ENCODE peak calls at places on chromosomes 16 and 17, in nine cellular contexts. X is nephron progenitor cell, G is colonic mucosa, V is lung, F is SK-N-SH, J is GM06990, Q is GM10248, L is left ventricle myocardium inferior, R is left lung. B is an unnamed sample.

GRCh38 chr16:90035902-90036301 is 16.6 kb upstream of the DBNDD1 start:
- DNase-seq in Q (no peak), L (no peak), F (no peak), G (no peak), X (no peak), R (no peak), V (no peak), J (no peak), B (no peak)

GRCh38 chr16:17151335-17151734 is 319.4 kb downstream of the XYLT1 start:
- DNase-seq in L (no peak), Q (no peak), G (no peak), F (no peak), R (no peak), J (no peak), X (no peak), V (no peak), B (no peak)

GRCh38 chr16:29708917-29709600 is 30.1 kb downstream of the QPRT start:
- DNase-seq in Q (no peak), F (no peak), J (no peak), L (no peak), V (no peak), R (no peak), G (no peak), X (no peak), B (peak)

GRCh38 chr16:28313587-28313986 is 21.3 kb downstream of the SBK1 start:
- DNase-seq in G (no peak), F (no peak), X (no peak), R (no peak), V (no peak), J (no peak), Q (no peak), L (no peak), B (no peak)

GRCh38 chr16:23248261-23249194 is 53.6 kb upstream of the SCNN1B start:
- DNase-seq in L (no peak), F (no peak), Q (no peak), J (no peak), G (no peak), X (no peak), V (no peak), R (no peak), B (no peak)

GRCh38 chr16:12095275-12096161 is 119.0 kb downstream of the SNX29 start:
- DNase-seq in J (peak), X (peak), G (peak), V (peak), R (peak), F (peak), L (peak), Q (peak), B (peak)

GRCh38 chr17:79074650-79075432 is at the start of gene ENGASE:
- DNase-seq in Q (peak), F (peak), X (peak), J (peak), R (peak), G (peak), V (peak), L (peak), B (peak)

GRCh38 chr16:85209526-85210121 is 97.4 kb upstream of the CIBAR2 start:
- DNase-seq in L (peak), J (no peak), Q (no peak), X (no peak), G (no peak), F (no peak), V (no peak), R (no peak), B (no peak)

GRCh38 chr16:19860146-19861030 is 24.3 kb downstream of the GPRC5B start:
- DNase-seq in Q (no peak), V (no peak), X (no peak), R (no peak), L (no peak), J (no peak), F (no peak), G (no peak), B (peak)

GRCh38 chr16:82082543-82083244 is 47.6 kb downstream of the HSD17B2 start:
- DNase-seq in J (peak), R (no peak), Q (peak), F (no peak), V (no peak), X (no peak), G (no peak), L (no peak), B (no peak)

GRCh38 chr17:7478276-7479138 is 924 bp downstream of the ZBTB4 start:
- DNase-seq in J (peak), Q (peak), R (peak), L (peak), X (peak), V (peak), F (peak), G (peak), B (peak)

GRCh38 chr17:50210249-50211225 is 9.1 kb upstream of the COL1A1 start:
- DNase-seq in Q (no peak), V (no peak), L (peak), J (no peak), F (peak), X (peak), G (peak), R (peak), B (peak)

GRCh38 chr17:79651751-79652150 is 40.9 kb upstream of the RBFOX3 start:
- DNase-seq in J (no peak), F (peak), L (no peak), Q (no peak), V (no peak), X (no peak), G (peak), R (no peak), B (no peak)

GRCh38 chr16:7246578-7246977 is 86.1 kb upstream of the RBFOX1 start:
- DNase-seq in L (no peak), V (no peak), Q (no peak), G (no peak), R (no peak), F (no peak), X (peak), J (no peak), B (peak)

GRCh38 chr17:50768348-50768761 is 1.0 kb upstream of the ANKRD40CL start:
- DNase-seq in V (peak), L (no peak), R (peak), X (no peak), Q (no peak), G (peak), F (no peak), J (no peak), B (no peak)

GRCh38 chr17:7589204-7589868 is 558 bp downstream of the SOX15 start:
- DNase-seq in V (peak), X (peak), J (peak), L (peak), Q (peak), F (peak), G (peak), R (peak), B (peak)

GRCh38 chr16:14965328-14965727 is 9.5 kb upstream of the PDXDC1 start:
- DNase-seq in X (no peak), V (no peak), Q (no peak), J (no peak), G (no peak), F (no peak), L (no peak), R (no peak), B (no peak)

DNA sequence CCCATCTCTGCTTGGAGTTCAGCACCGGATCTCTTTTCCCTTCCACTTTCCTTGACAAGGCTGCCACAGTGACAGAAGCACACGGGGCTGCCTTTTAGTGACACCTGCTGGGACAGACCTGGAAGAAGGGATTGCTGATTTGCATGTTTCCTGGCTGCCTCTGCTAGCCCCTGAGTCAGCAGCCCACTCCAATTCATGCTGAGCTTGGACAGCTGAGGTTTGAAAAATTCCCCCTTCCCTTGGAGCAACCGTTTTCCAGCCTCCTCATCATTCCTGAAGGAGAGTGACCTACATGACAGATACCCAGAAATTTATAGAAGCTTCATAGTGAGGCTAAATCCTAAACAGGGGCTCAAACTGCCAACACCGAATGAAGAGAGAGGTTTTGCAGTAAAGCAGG is 18.8 kb upstream of the RBL2 start:
- DNase-seq in J (no peak), X (no peak), V (no peak), L (no peak), G (no peak), F (no peak), R (no peak), Q (no peak), B (peak)
- TF ChIP-seq CTCF in J (peak), X (no peak), V (no peak), L (no peak), G (no peak), F (no peak), R (no peak), Q (peak), B (peak)

GRCh38 chr17:75240394-75241142 is 20.8 kb downstream of the GGA3 start:
- DNase-seq in F (peak), G (no peak), R (no peak), J (no peak), Q (peak), V (no peak), L (no peak), X (peak), B (peak)
- TF ChIP-seq CTCF in F (peak), G (peak), R (peak), J (peak), Q (peak), V (peak), L (peak), X (peak), B (peak)

GRCh38 chr17:55587608-55588139 is 76.4 kb upstream of the SMIM36 start:
- DNase-seq in R (no peak), V (no peak), Q (no peak), G (no peak), J (no peak), L (peak), F (no peak), X (no peak), B (no peak)

GRCh38 chr17:55584055-55584685 is 72.9 kb upstream of the SMIM36 start:
- DNase-seq in F (no peak), G (no peak), V (no peak), X (no peak), Q (no peak), R (no peak), L (no peak), J (no peak), B (no peak)

GRCh38 chr17:55584861-55585260 is 73.6 kb upstream of the SMIM36 start:
- DNase-seq in V (no peak), J (no peak), Q (no peak), R (no peak), G (no peak), F (no peak), L (no peak), X (no peak), B (no peak)

GRCh38 chr17:55582910-55583309 is 71.7 kb upstream of the SMIM36 start:
- DNase-seq in J (no peak), V (no peak), F (no peak), R (no peak), Q (no peak), X (no peak), L (no peak), G (no peak), B (no peak)

DNA sequence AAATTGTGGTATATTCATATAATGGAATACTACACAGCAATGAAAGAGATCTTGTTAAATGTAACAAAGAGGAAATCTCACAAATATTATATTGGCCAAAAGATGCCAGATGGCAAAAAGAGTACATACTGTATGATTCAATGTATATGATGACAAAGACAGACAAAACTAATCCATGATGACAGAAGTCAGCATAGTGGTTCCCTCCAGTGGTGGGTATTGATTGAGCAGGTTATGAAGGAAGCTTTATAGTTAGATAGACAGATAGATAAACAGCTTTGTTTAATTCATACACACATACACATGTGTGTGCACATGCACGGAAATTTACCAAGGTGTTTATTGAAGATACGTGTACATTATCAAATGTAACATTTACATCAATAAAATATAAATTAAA is 74.4 kb upstream of the SMIM36 start:
- DNase-seq in J (no peak), F (no peak), V (no peak), G (no peak), L (no peak), X (no peak), R (no peak), Q (no peak), B (no peak)
- TF ChIP-seq CTCF in J (no peak), F (no peak), V (no peak), G (no peak), L (no peak), X (no peak), R (no peak), Q (no peak), B (no peak)

DNA sequence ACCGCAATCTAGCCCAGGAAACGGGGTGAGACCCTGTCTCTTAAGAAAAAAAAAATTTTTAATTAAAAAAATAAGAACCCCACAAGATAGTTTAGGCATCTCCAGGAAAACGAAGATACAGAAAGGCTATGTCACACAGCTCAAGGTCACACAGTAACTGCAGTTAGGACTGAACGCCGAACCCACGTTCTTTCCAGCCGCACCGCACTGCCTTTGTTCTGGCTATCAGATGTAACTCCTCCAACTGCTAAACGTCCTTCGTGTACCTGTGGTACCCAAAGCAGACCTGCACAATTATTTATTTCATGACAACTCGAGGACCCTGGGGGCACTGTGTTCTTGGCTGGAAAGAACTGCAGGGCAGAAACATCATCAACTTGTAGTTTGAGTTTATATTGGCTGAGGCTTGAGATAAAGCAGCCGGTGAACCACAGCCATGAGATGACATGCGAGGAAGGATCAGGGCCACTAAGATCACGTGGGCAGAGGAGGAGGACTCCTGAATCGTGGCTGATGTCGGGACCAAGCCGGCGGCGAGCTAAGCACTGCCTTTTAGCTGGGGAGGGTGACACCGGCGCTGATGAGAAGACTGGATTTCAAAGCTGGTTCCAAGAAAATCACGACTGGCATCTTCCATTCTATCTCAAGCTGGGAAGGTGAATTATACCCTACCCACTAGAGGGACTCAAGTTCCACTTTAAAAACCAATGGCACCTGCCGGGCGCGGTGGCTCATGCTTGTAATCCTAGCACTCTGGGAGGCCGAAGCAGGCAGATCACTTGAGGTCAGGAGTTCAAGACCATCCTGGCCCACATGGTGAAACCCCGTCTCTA is 20.7 kb upstream of the MNT start:
- DNase-seq in F (no peak), G (no peak), L (no peak), J (no peak), X (no peak), V (no peak), R (no peak), Q (no peak), B (peak)
- TF ChIP-seq CTCF in F (peak), G (no peak), L (peak), J (no peak), X (no peak), V (no peak), R (no peak), Q (no peak), B (peak)